ENCODE peak calls at places on chromosomes 12 and 14, in six cellular contexts. P is kidney, K is GM13977, B is GM10248, J is AG10803, R is cardiac muscle cell. M is an unnamed sample.

GRCh38 chr12:124487065-124487833 is 80.2 kb downstream of the NCOR2 start:
- DNase-seq in K (no peak), B (no peak), P (peak), J (no peak), R (peak), M (no peak)

GRCh38 chr14:79587194-79587593 is 624.1 kb downstream of the DIO2 start:
- DNase-seq in P (no peak), J (peak), K (no peak), R (peak), B (no peak), M (no peak)

GRCh38 chr14:74882103-74882920 is 596 bp downstream of the DLST start:
- DNase-seq in K (peak), R (peak), J (peak), B (no peak), P (no peak), M (peak)

GRCh38 chr12:78431931-78432330 is 432.6 kb upstream of the SYT1 start:
- DNase-seq in K (no peak), B (no peak), P (no peak), R (no peak), J (peak), M (no peak)

GRCh38 chr14:95525999-95526398 is 8.9 kb upstream of the GLRX5 start:
- DNase-seq in R (no peak), B (no peak), K (no peak), J (no peak), P (no peak), M (no peak)

GRCh38 chr14:77238356-77238755 is 32.6 kb downstream of the NGB start:
- DNase-seq in P (no peak), J (no peak), B (no peak), R (no peak), K (no peak), M (no peak)

GRCh38 chr12:71162832-71163711 is 5.3 kb upstream of the TSPAN8 start:
- DNase-seq in K (no peak), J (no peak), B (no peak), R (no peak), P (no peak), M (no peak)

GRCh38 chr12:101877816-101878811 is 734 bp downstream of the DRAM1 start:
- DNase-seq in P (peak), R (peak), B (peak), J (peak), K (peak), M (no peak)

GRCh38 chr12:53538209-53538689 is 31.0 kb upstream of the NPFF start:
- DNase-seq in K (no peak), B (no peak), J (peak), R (peak), P (no peak), M (no peak)

GRCh38 chr12:42716521-42716920 is 127.0 kb upstream of the PRICKLE1 start:
- DNase-seq in B (no peak), K (no peak), J (peak), R (peak), P (peak), M (no peak)

GRCh38 chr12:31868980-31869379 is 90.2 kb upstream of the RESF1 start:
- DNase-seq in J (peak), P (no peak), R (peak), K (no peak), B (no peak), M (no peak)

GRCh38 chr12:115060477-115061168 is 376.6 kb upstream of the TBX3 start:
- DNase-seq in J (peak), R (no peak), B (no peak), K (no peak), P (no peak), M (no peak)

GRCh38 chr12:54591001-54591591 is 2.6 kb upstream of the PPP1R1A start:
- DNase-seq in P (no peak), J (peak), R (peak), K (no peak), B (no peak), M (no peak)

GRCh38 chr12:32809846-32810245 is 54.1 kb upstream of the YARS2 start:
- DNase-seq in J (no peak), P (no peak), K (no peak), B (no peak), R (no peak), M (no peak)

GRCh38 chr12:12349711-12350665 is at the start of gene MANSC1:
- DNase-seq in B (peak), J (peak), R (peak), K (peak), P (peak), M (no peak)
- TF ChIP-seq CTCF in B (no peak), J (peak), R (peak), K (peak), P (peak), M (peak)

GRCh38 chr12:62530596-62530995 is 64.0 kb downstream of the MON2 start:
- DNase-seq in R (peak), K (no peak), P (no peak), B (no peak), J (peak), M (no peak)

GRCh38 chr12:62536546-62536945 is 69.9 kb downstream of the MON2 start:
- DNase-seq in P (no peak), K (no peak), R (no peak), B (no peak), J (no peak), M (no peak)

GRCh38 chr12:62532333-62532732 is 65.7 kb downstream of the MON2 start:
- DNase-seq in P (no peak), J (no peak), R (no peak), B (no peak), K (no peak), M (no peak)

GRCh38 chr12:62533087-62533754 is 66.6 kb downstream of the MON2 start:
- DNase-seq in K (no peak), B (peak), J (no peak), R (no peak), P (no peak), M (no peak)

GRCh38 chr12:62533755-62534107 is 67.1 kb downstream of the MON2 start:
- DNase-seq in J (no peak), B (peak), P (no peak), K (no peak), R (no peak), M (no peak)
- TF ChIP-seq CTCF in J (no peak), B (no peak), P (no peak), K (no peak), R (no peak), M (no peak)

GRCh38 chr14:50311337-50311973 is 574 bp downstream of the L2HGDH start:
- DNase-seq in K (peak), R (no peak), J (no peak), P (no peak), B (no peak), M (no peak)
- TF ChIP-seq CTCF in K (peak), R (peak), J (peak), P (peak), B (no peak), M (peak)

GRCh38 chr14:54567634-54568561 is 970 bp downstream of the SAMD4A start:
- DNase-seq in P (peak), B (peak), R (peak), K (peak), J (peak), M (no peak)

GRCh38 chr14:54566152-54566409 is 847 bp upstream of the SAMD4A start:
- DNase-seq in R (no peak), J (no peak), B (no peak), K (no peak), P (no peak), M (no peak)

GRCh38 chr14:54565236-54566151 is 1.4 kb upstream of the SAMD4A start:
- DNase-seq in P (peak), J (peak), K (peak), B (peak), R (peak), M (peak)

GRCh38 chr14:54567224-54567633 is 301 bp downstream of the SAMD4A start:
- DNase-seq in R (peak), P (no peak), K (no peak), B (peak), J (no peak), M (no peak)

GRCh38 chr14:54566410-54567223 is at the start of gene SAMD4A:
- DNase-seq in B (peak), J (peak), R (peak), P (peak), K (peak), M (peak)
- TF ChIP-seq CTCF in B (peak), J (peak), R (peak), P (peak), K (peak), M (no peak)

GRCh38 chr12:4157122-4157521 is 116.4 kb upstream of the CCND2 start:
- DNase-seq in P (no peak), B (no peak), R (no peak), J (no peak), K (no peak), M (no peak)

GRCh38 chr12:4164591-4165558 is 108.7 kb upstream of the CCND2 start:
- DNase-seq in J (peak), B (peak), K (peak), P (peak), R (peak), M (no peak)

GRCh38 chr12:4160314-4161040 is 113.1 kb upstream of the CCND2 start:
- DNase-seq in B (no peak), R (no peak), J (no peak), P (no peak), K (no peak), M (no peak)

GRCh38 chr12:4159851-4160250 is 113.7 kb upstream of the CCND2 start:
- DNase-seq in K (no peak), J (no peak), R (no peak), P (no peak), B (no peak), M (no peak)

GRCh38 chr12:4161718-4162117 is 111.8 kb upstream of the CCND2 start:
- DNase-seq in R (no peak), J (no peak), B (no peak), P (no peak), K (no peak), M (no peak)
- TF ChIP-seq CTCF in R (no peak), J (no peak), B (no peak), P (no peak), K (no peak), M (no peak)

DNA sequence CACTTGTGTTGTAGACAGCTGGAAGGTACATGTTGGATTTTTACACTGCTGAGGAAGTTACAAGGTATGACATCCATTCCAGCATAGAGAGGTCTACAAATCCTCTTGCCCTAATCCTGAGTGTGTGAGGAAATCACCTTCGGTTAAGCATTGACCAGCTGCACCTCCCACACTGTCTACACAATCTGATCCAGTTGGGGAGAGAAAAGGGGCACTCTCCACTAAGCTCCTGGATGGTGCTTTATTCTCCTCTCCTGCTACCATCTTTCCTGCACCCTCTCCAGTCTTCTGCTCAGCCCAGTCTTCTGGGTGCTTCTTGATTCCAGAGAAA is at the start of gene OR6J1:
- DNase-seq in P (no peak), R (no peak), K (no peak), J (no peak), B (no peak), M (no peak)
- TF ChIP-seq CTCF in P (no peak), R (no peak), K (no peak), J (no peak), B (no peak), M (no peak)

M was measured in omental fat pad.